ENCODE peak calls at places on chromosomes 16 and 17, in six cellular contexts. P is left lung, Y is cardiac fibroblast, B is ovary, M is fibroblast of mammary gland, I is psoas muscle. R is an unnamed sample.

GRCh38 chr17:66990047-66990446 is 25.5 kb downstream of the CACNG4 start:
- DNase-seq in P (no peak), Y (no peak), B (no peak), M (no peak), I (no peak), R (no peak)

GRCh38 chr16:73725147-73725546 is 571.5 kb upstream of the PSMD7 start:
- DNase-seq in P (no peak), Y (no peak), B (no peak), M (no peak), I (no peak), R (no peak)

GRCh38 chr17:71208111-71208704 is 912.6 kb upstream of the SOX9 start:
- DNase-seq in P (no peak), Y (peak), B (no peak), M (peak), I (no peak), R (peak)

GRCh38 chr17:74340470-74341023 is 14.5 kb downstream of the KIF19 start:
- DNase-seq in P (no peak), Y (no peak), B (no peak), M (no peak), I (no peak), R (no peak)

GRCh38 chr17:8698142-8699050 is 46.2 kb downstream of the CCDC42 start:
- DNase-seq in P (peak), Y (peak), B (peak), M (peak), I (no peak), R (peak)

GRCh38 chr17:61444831-61445230 is 7.4 kb upstream of the TBX4 start:
- DNase-seq in P (no peak), Y (no peak), B (no peak), M (peak), I (no peak), R (no peak)

GRCh38 chr17:81399481-81400153 is 4.4 kb downstream of the BAHCC1 start:
- DNase-seq in P (no peak), Y (no peak), B (no peak), M (no peak), I (peak), R (peak)

GRCh38 chr17:8844229-8845218 is 22.9 kb downstream of the PIK3R6 start:
- DNase-seq in P (no peak), Y (no peak), B (no peak), M (peak), I (no peak), R (no peak)

GRCh38 chr17:48738803-48739526 is 10.4 kb upstream of the HOXB13 start:
- DNase-seq in P (no peak), Y (no peak), B (no peak), M (no peak), I (no peak), R (no peak)

GRCh38 chr17:34852141-34852540 is 109.1 kb downstream of the CCT6B start:
- DNase-seq in P (no peak), Y (no peak), B (no peak), M (no peak), I (no peak), R (no peak)

GRCh38 chr17:59634632-59635561 is 15.2 kb downstream of the CLTC start:
- DNase-seq in P (no peak), Y (peak), B (no peak), M (no peak), I (no peak), R (peak)

GRCh38 chr16:77398495-77398894 is 36.3 kb downstream of the ADAMTS18 start:
- DNase-seq in P (no peak), Y (no peak), B (no peak), M (no peak), I (no peak), R (no peak)

GRCh38 chr16:87451563-87452210 is 41.1 kb downstream of the ZCCHC14 start:
- DNase-seq in P (no peak), Y (no peak), B (no peak), M (no peak), I (no peak), R (no peak)

GRCh38 chr16:48720266-48720665 is 110.3 kb upstream of the N4BP1 start:
- DNase-seq in P (no peak), Y (no peak), B (no peak), M (peak), I (no peak), R (peak)

GRCh38 chr17:37825851-37826250 is 81.0 kb upstream of the HNF1B start:
- DNase-seq in P (no peak), Y (no peak), B (no peak), M (no peak), I (no peak), R (no peak)

GRCh38 chr16:85019659-85020245 is 7.8 kb upstream of the KIAA0513 start:
- DNase-seq in P (peak), Y (no peak), B (no peak), M (no peak), I (peak), R (no peak)

GRCh38 chr17:64180089-64180488 is 50.1 kb upstream of the ERN1 start:
- DNase-seq in P (no peak), Y (peak), B (no peak), M (peak), I (no peak), R (peak)

GRCh38 chr17:58046230-58047094 is 36.8 kb upstream of the DYNLL2 start:
- DNase-seq in P (no peak), Y (no peak), B (no peak), M (no peak), I (no peak), R (no peak)

GRCh38 chr17:17913695-17914332 is 58.4 kb downstream of the TOM1L2 start:
- DNase-seq in P (peak), Y (peak), B (peak), M (peak), I (peak), R (peak)

GRCh38 chr16:23026777-23027362 is 122.4 kb downstream of the USP31 start:
- DNase-seq in P (no peak), Y (peak), B (no peak), M (peak), I (no peak), R (peak)

GRCh38 chr17:79987187-79987889 is 48.3 kb downstream of the TBC1D16 start:
- DNase-seq in P (no peak), Y (no peak), B (peak), M (peak), I (no peak), R (peak)

GRCh38 chr16:86681440-86681838 is 103.1 kb downstream of the FOXL1 start:
- DNase-seq in P (no peak), Y (peak), B (no peak), M (peak), I (no peak), R (no peak)

GRCh38 chr16:89711601-89712475 is 8.9 kb downstream of the VPS9D1 start:
- DNase-seq in P (no peak), Y (peak), B (peak), M (peak), I (no peak), R (peak)

GRCh38 chr17:80117491-80118401 is 16.4 kb downstream of the GAA start:
- DNase-seq in P (no peak), Y (no peak), B (no peak), M (no peak), I (peak), R (no peak)

GRCh38 chr17:80316431-80316830 is 55.8 kb downstream of the RNF213 start:
- DNase-seq in P (no peak), Y (no peak), B (no peak), M (no peak), I (no peak), R (no peak)

GRCh38 chr16:35195173-35195863 is 1735.9 kb downstream of the TP53TG3F start:
- DNase-seq in P (no peak), Y (no peak), B (no peak), M (no peak), I (no peak), R (no peak)

GRCh38 chr16:27286446-27286845 is 17.9 kb upstream of the NSMCE1 start:
- DNase-seq in P (no peak), Y (peak), B (no peak), M (peak), I (no peak), R (peak)

GRCh38 chr17:81148571-81148970 is 16.7 kb upstream of the PVALEF start:
- DNase-seq in P (no peak), Y (no peak), B (no peak), M (no peak), I (no peak), R (no peak)

GRCh38 chr17:76558210-76559095 is 18.6 kb downstream of the PRCD start:
- DNase-seq in P (no peak), Y (no peak), B (no peak), M (no peak), I (no peak), R (peak)
- TF ChIP-seq CTCF in P (peak), Y (peak), B (peak), M (peak), I (peak), R (peak)

DNA sequence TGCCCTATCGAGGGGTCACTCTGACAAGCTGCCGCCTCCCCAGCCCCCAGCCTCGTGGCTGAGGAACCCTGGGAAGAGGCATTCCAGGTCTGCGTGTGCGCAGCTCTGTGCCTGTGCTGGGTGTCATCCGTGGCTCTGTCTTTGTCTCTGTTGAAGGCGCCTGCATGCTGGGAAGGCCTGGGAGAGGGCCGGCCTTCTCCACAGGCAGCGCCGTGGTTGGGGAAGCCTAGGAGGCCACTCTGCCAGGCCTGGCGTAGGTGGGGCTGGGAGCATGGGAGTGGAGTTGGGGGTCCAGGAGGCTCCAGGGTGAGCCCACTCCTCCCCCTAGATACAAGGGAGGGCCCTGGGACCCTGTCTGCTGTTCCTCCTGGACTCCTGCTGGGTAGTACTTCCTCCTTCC is 3.3 kb downstream of the NHERF2 start:
- DNase-seq in P (no peak), Y (no peak), B (no peak), M (no peak), I (no peak), R (no peak)
- H3K4me3 ChIP-seq in P (peak), Y (no peak), B (no peak), M (no peak), I (peak), R (no peak)

GRCh38 chr16:67924140-67924906 is 7.3 kb downstream of the CTRL start:
- DNase-seq in P (no peak), Y (no peak), B (no peak), M (no peak), I (no peak), R (no peak)

GRCh38 chr16:67927131-67927941 is 4.3 kb downstream of the CTRL start:
- DNase-seq in P (no peak), Y (no peak), B (no peak), M (no peak), I (no peak), R (no peak)

GRCh38 chr16:67928561-67929364 is 2.9 kb downstream of the CTRL start:
- DNase-seq in P (peak), Y (peak), B (peak), M (peak), I (peak), R (peak)

GRCh38 chr16:67928147-67928546 is 3.5 kb downstream of the CTRL start:
- DNase-seq in P (no peak), Y (no peak), B (no peak), M (no peak), I (no peak), R (no peak)

DNA sequence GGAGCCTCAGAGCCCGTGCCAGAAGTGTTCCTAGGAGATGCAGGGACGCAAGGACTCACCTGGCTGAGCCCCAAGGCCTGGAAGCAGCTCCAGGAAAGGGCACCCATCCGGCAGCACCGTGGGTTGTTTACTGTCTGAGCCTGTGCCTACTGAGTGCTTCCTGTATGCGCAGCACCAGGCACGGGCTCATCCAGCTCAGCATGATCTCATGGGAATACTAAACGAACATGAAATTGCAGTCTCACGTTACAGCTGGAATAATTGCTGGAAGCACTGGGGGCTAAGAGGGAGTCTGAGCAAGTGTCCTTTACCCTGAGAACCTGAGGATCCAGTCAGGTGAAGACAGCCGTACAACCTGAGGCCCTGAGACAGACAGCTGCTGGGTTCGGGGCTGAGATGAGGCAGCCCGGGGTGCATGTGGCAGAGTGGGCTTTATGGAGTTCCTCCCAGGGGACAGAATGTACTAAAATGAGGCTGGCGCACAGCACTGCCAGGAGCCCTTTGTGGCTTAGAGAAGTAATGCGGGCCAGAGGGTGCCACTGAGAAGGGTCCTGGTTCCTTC is 5.4 kb downstream of the CTRL start:
- DNase-seq in P (no peak), Y (no peak), B (no peak), M (peak), I (no peak), R (peak)
- TF ChIP-seq CTCF in P (no peak), Y (peak), B (no peak), M (no peak), I (no peak), R (peak)

GRCh38 chr16:11976850-11977205 is 294 bp downstream of the SNX29 start:
- DNase-seq in P (no peak), Y (no peak), B (no peak), M (no peak), I (no peak), R (no peak)

GRCh38 chr16:11977206-11978041 is 890 bp downstream of the SNX29 start:
- DNase-seq in P (no peak), Y (peak), B (peak), M (peak), I (peak), R (peak)

GRCh38 chr16:11973065-11973464 is 3.5 kb upstream of the SNX29 start:
- DNase-seq in P (no peak), Y (no peak), B (no peak), M (no peak), I (no peak), R (no peak)

GRCh38 chr16:11980167-11980844 is 3.8 kb downstream of the SNX29 start:
- DNase-seq in P (no peak), Y (no peak), B (no peak), M (no peak), I (no peak), R (no peak)

GRCh38 chr16:11978080-11978479 is 1.5 kb downstream of the SNX29 start:
- DNase-seq in P (no peak), Y (no peak), B (no peak), M (no peak), I (no peak), R (no peak)
- H3K4me3 ChIP-seq in P (peak), Y (peak), B (no peak), M (peak), I (peak), R (no peak)

GRCh38 chr17:76816590-76817135 is 51.5 kb upstream of the MGAT5B start:
- DNase-seq in P (no peak), Y (peak), B (no peak), M (peak), I (no peak), R (peak)
- TF ChIP-seq CTCF in P (peak), Y (peak), B (no peak), M (peak), I (peak), R (peak)